ENCODE peak calls at places on chromosomes 12 and 14, in four cellular contexts. C is GM12878, S is IMR-90, D is astrocyte of the cerebellum. T is an unnamed sample.

GRCh38 chr12:132437252-132438138 is 52.5 kb upstream of the FBRSL1 start:
- DNase-seq in C (no peak), S (no peak), D (no peak), T (no peak)

GRCh38 chr14:50791201-50791600 is 39.8 kb downstream of the NIN start:
- DNase-seq in C (no peak), S (no peak), D (no peak), T (no peak)

GRCh38 chr12:121799175-121799841 is 4.5 kb upstream of the SETD1B start:
- DNase-seq in C (no peak), S (peak; percentile 85), D (no peak), T (peak; percentile 75)

GRCh38 chr12:122437656-122438121 is 15.2 kb upstream of the CLIP1 start:
- DNase-seq in C (no peak), S (peak; percentile 84), D (no peak), T (no peak)

GRCh38 chr14:21703357-21704339 is 30.0 kb upstream of the OR4E1 start:
- DNase-seq in C (no peak), S (no peak), D (no peak), T (peak; percentile 69)

GRCh38 chr14:98174031-98174430 is 1098.0 kb downstream of the BCL11B start:
- DNase-seq in C (no peak), S (no peak), D (no peak), T (no peak)

GRCh38 chr14:23123419-23123818 is 4.4 kb upstream of the CEBPE start:
- DNase-seq in C (no peak), S (no peak), D (no peak), T (peak; percentile 61)

GRCh38 chr14:56733396-56733795 is 76.9 kb downstream of the OTX2 start:
- DNase-seq in C (no peak), S (no peak), D (no peak), T (no peak)

GRCh38 chr12:67237231-67237630 is 31.9 kb upstream of the CAND1 start:
- DNase-seq in C (no peak), S (no peak), D (no peak), T (no peak)

GRCh38 chr12:76628745-76629144 is 69.2 kb upstream of the OSBPL8 start:
- DNase-seq in C (no peak), S (no peak), D (no peak), T (no peak)

GRCh38 chr14:78227466-78228077 is 57.4 kb downstream of the NRXN3 start:
- DNase-seq in C (no peak), S (no peak), D (no peak), T (no peak)

GRCh38 chr14:76937181-76938091 is 91.1 kb downstream of the IRF2BPL start:
- DNase-seq in C (no peak), S (peak; percentile 91), D (peak; percentile 72), T (no peak)

DNA sequence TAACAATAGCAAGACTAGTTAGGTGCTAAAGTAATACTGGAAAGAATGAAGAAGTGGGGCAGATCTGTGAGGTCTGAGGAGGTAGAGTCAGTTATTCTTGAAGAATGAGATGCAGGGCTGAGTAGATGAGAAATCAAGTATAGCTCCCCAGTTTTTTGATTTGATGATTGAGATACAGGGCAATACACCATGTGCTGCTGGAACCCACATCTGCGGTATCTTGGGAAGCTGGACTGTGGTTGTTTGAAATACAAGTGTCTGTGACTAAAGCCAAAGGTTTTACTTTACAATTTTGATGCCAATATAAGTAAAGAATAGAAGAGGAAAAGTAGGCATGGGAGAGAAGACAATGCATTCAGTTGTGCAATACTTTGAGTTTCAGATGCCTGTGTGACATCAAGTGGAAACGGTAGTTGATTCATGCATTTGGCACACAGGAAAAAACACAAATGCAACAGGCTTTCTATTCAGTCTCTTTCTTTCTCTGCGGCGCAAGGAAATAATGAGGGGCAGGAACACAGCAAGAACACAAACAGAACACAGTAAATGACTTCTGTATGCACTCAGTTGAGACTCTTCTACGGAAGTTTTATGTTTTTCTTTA is 190.2 kb upstream of the SLC38A2 start:
- DNase-seq in C (no peak), S (peak; percentile 76), D (peak; percentile 89), T (no peak)
- H3K4me3 ChIP-seq in C (no peak overlapping the region), S (no peak overlapping the region), D (no peak overlapping the region), T (no peak overlapping the region)

DNA sequence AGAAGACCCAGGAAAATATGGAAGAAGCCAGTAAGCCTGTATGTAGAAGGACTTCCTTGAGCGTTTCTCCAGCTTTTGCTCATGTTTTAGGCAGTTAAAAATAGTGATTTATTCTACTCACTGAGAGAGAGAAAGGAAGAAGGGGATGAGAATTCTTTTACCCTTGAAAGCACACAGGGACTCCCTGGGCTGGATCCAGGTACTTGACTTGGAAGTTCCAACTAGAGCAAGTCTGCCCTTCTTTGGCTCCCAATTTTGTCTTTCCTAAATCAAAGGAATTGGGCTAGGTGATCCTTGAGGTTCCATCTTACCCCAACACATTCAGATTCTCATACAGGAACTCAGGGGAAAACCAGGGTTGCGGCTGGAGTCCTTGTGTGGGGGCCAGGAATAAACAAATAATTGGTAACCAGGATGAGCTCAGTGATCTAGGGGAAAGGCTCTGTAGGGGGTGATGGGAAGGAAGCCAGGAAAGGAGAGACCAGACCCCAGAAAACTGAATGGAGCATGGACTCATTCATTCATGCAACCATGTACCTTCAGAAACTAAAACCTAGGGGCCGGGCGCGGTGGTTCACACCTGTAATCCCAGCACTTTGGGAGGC is 11.5 kb upstream of the ITGA5 start:
- DNase-seq in C (no peak), S (no peak), D (no peak), T (no peak)
- H3K4me3 ChIP-seq in C (no peak overlapping the region), S (no peak overlapping the region), D (no peak overlapping the region), T (no peak overlapping the region)

DNA sequence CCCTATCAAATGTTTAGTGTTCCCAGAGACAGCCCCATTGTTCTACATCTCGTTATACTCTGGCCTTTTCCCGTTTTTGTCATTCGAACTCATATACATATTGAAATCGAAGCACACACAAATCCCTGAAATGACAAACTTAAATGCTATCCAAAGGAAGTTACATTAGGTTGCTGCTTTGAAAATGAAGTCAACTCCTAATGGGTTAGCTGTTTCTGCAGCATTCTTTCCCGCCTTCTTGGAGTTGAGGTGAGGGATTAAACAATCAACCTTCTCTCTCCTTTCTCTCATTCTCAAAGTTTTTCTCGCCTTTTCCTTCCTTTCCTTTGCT is 642 bp upstream of the PHC1 start:
- DNase-seq in C (no peak), S (no peak), D (no peak), T (no peak)
- H3K4me3 ChIP-seq in C (peak overlapping the region; percentile 74), S (peak overlapping the region; percentile 76), D (peak overlapping the region; percentile 77), T (peak overlapping the region; percentile 68)

GRCh38 chr14:103186241-103186835 is 63.1 kb downstream of the TNFAIP2 start:
- DNase-seq in C (no peak), S (no peak), D (no peak), T (no peak)
- H3K4me3 ChIP-seq in C (no peak overlapping the region), S (no peak overlapping the region), D (no peak overlapping the region), T (no peak overlapping the region)

DNA sequence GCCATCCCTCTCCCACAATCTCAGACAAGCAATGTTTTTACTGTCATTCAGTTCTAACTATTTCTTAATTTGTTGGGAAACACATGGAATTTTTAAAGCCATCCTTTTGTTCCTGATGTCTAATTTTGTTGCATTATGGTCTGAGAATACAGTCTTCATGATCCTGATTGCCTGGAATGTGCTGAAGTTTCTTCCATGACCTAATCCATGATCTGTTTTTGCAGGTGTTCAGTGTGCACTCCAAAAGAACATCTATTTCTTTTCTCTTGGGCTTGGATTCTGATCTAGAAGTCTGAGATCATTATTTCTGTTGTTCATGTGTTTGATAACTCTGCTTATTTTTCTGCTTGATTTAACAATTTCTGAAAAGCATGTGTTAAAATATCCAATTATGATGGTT is 43.2 kb upstream of the PHC1 start:
- DNase-seq in C (no peak), S (no peak), D (no peak), T (no peak)
- H3K4me3 ChIP-seq in C (no peak overlapping the region), S (no peak overlapping the region), D (no peak overlapping the region), T (no peak overlapping the region)

GRCh38 chr14:55131782-55132181 is 2.7 kb downstream of the LGALS3 start:
- DNase-seq in C (no peak), S (peak; percentile 22), D (no peak), T (no peak)
- H3K4me3 ChIP-seq in C (no peak overlapping the region), S (no peak overlapping the region), D (no peak overlapping the region), T (no peak overlapping the region)

DNA sequence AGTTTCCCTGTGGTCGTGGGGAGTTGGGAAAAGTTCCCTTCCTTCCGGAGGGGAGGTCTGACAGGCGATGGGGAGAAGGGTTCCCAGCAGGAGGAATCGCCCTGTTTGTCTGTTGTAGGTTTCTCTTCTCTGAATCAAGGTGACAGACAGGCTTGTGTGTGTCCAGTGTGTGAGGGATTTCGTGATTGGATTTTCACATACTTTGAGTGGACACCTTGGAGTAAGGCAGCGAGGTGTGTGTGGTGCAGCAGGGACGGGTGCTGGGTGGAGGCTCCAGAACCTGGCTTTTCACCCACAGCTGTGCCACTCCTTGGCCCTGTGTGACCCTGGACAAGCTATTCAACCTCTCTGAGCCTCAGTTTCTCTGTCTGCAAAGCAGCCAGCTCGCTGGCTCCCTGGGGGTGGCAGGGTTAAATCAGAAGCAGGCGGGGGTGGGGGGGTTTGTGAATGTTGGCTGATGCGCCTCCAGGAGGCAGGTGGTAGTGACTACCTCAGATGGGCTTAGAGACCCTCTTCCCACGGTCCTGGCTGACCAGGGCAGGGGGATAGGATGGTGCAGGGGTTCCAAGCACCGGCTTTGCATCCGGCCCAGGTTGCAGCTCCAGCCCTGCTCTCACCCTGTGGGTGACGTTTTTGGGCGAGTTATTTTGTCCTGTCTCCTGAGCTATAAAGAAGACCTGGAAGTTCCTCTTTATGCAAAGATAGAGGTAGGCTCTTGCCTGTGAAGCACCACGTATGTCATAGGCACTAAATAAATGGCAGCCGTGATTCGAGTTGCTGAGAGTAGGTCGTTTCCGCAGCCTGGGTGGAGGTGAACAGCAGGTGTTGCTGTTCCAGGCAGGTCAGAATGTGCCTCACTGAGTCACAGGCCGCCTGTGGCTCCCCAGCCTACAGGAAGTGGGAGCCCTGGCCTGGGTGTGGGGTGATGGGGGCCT is 687 bp downstream of the BDKRB2 start:
- DNase-seq in C (no peak), S (no peak), D (no peak), T (no peak)
- H3K4me3 ChIP-seq in C (no peak overlapping the region), S (peak overlapping the region; percentile 88), D (peak overlapping the region; percentile 42), T (peak overlapping the region; percentile 44)